ENCODE peak calls at places on chromosome 10, in six cellular contexts. Q is NB4; J is midbrain; L is cardiac muscle cell; W is CD8-positive, alpha-beta T cell; N is heart left ventricle. B is an unnamed sample.

GRCh38 chr10:130751106-130751840 is 560.2 kb downstream of the TCERG1L start:
- DNase-seq in Q (no peak), J (no peak), L (no peak), W (no peak), N (no peak), B (no peak)

GRCh38 chr10:7686351-7687171 is 16.6 kb upstream of the ITIH2 start:
- DNase-seq in Q (no peak), J (no peak), L (no peak), W (no peak), N (no peak), B (no peak)

GRCh38 chr10:117175901-117176534 is 21.3 kb upstream of the KCNK18 start:
- DNase-seq in Q (peak), J (peak), L (peak), W (peak), N (peak), B (peak)

GRCh38 chr10:5501976-5502902 is 2.9 kb upstream of the CALML5 start:
- DNase-seq in Q (no peak), J (no peak), L (peak), W (no peak), N (no peak), B (no peak)

GRCh38 chr10:110416776-110417732 is 80.7 kb upstream of the DUSP5 start:
- DNase-seq in Q (no peak), J (no peak), L (no peak), W (no peak), N (no peak), B (no peak)

GRCh38 chr10:34827087-34827766 is 12.1 kb upstream of the PARD3 start:
- DNase-seq in Q (no peak), J (no peak), L (no peak), W (no peak), N (no peak), B (no peak)

GRCh38 chr10:124095096-124095495 is 1.7 kb upstream of the CHST15 start:
- DNase-seq in Q (no peak), J (no peak), L (no peak), W (no peak), N (no peak), B (no peak)

GRCh38 chr10:47104786-47105385 is 193.7 kb downstream of the PTPN20 start:
- DNase-seq in Q (peak), J (no peak), L (no peak), W (no peak), N (peak), B (no peak)

GRCh38 chr10:3631709-3632330 is 153.2 kb downstream of the KLF6 start:
- DNase-seq in Q (no peak), J (peak), L (no peak), W (no peak), N (no peak), B (no peak)

GRCh38 chr10:129465796-129466702 is 992 bp upstream of the MGMT start:
- DNase-seq in Q (peak), J (no peak), L (no peak), W (no peak), N (no peak), B (no peak)

GRCh38 chr10:100998183-100998990 is 1.2 kb upstream of the LZTS2 start:
- DNase-seq in Q (peak), J (peak), L (peak), W (no peak), N (peak), B (peak)

GRCh38 chr10:68955414-68955785 is 570 bp upstream of the DDX21 start:
- DNase-seq in Q (no peak), J (no peak), L (no peak), W (no peak), N (no peak), B (no peak)

GRCh38 chr10:47035447-47036337 is 124.5 kb downstream of the PTPN20 start:
- DNase-seq in Q (no peak), J (no peak), L (no peak), W (no peak), N (no peak), B (no peak)

GRCh38 chr10:70477661-70478162 is 855 bp upstream of the PALD1 start:
- DNase-seq in Q (peak), J (no peak), L (no peak), W (peak), N (peak), B (no peak)

GRCh38 chr10:118332247-118332646 is 9.9 kb downstream of the FAM204A start:
- DNase-seq in Q (peak), J (no peak), L (no peak), W (no peak), N (no peak), B (no peak)

GRCh38 chr10:31134303-31134928 is 102.8 kb upstream of the ZNF438 start:
- DNase-seq in Q (peak), J (peak), L (peak), W (no peak), N (no peak), B (peak)

GRCh38 chr10:79025113-79025832 is 43.5 kb upstream of the ZMIZ1 start:
- DNase-seq in Q (no peak), J (no peak), L (peak), W (peak), N (peak), B (no peak)

GRCh38 chr10:124523301-124523871 is 61.8 kb downstream of the LHPP start:
- DNase-seq in Q (no peak), J (peak), L (no peak), W (no peak), N (no peak), B (no peak)

GRCh38 chr10:5685764-5686240 is 1.2 kb downstream of the TASOR2 start:
- DNase-seq in Q (no peak), J (no peak), L (peak), W (no peak), N (no peak), B (no peak)

GRCh38 chr10:74738985-74739567 is 87.3 kb upstream of the KAT6B start:
- DNase-seq in Q (peak), J (no peak), L (peak), W (no peak), N (no peak), B (peak)

GRCh38 chr10:127853868-127854768 is 38.6 kb downstream of the CLRN3 start:
- DNase-seq in Q (peak), J (peak), L (peak), W (no peak), N (peak), B (peak)

GRCh38 chr10:100636848-100637553 is 101.3 kb downstream of the HIF1AN start:
- DNase-seq in Q (no peak), J (no peak), L (no peak), W (no peak), N (no peak), B (no peak)

GRCh38 chr10:74880041-74880440 is 53.6 kb downstream of the KAT6B start:
- DNase-seq in Q (no peak), J (no peak), L (no peak), W (no peak), N (no peak), B (no peak)

GRCh38 chr10:24255115-24255895 is 46.4 kb downstream of the KIAA1217 start:
- DNase-seq in Q (no peak), J (no peak), L (no peak), W (no peak), N (no peak), B (no peak)

GRCh38 chr10:74500806-74501205 is 325.6 kb upstream of the KAT6B start:
- DNase-seq in Q (no peak), J (no peak), L (no peak), W (no peak), N (no peak), B (no peak)

GRCh38 chr10:109427421-109427820 is 495.9 kb downstream of the XPNPEP1 start:
- DNase-seq in Q (no peak), J (peak), L (no peak), W (no peak), N (no peak), B (no peak)